ENCODE peak calls at places on chromosomes 11 and 22, in nine cellular contexts. G is left cardiac atrium; S is psoas muscle; Z is heart left ventricle; F is gastroesophageal sphincter; V is activated T-cell treated with anti-CD3 and anti-CD28 coated beads, Interleukin-2, amount 50 U/mL, for 72 hours; X is effector memory CD8-positive, alpha-beta T cell; O is Panc1; Y is activated naive CD8-positive, alpha-beta T cell treated with anti-CD3 and anti-CD28 coated beads, Interleukin-2, amount 10 ng/mL, durations not matched to agents 7 days and 5 days. E is an unnamed sample.

GRCh38 chr22:41557401-41558240 is 3.2 kb upstream of the CSDC2 start:
- ATAC-seq in G (peak), S (no peak), Z (peak), F (peak), V (peak), X (no peak), O (no peak), Y (no peak), E (peak)

GRCh38 chr11:111376453-111376871 is 2.6 kb downstream of the POU2AF1 start:
- ATAC-seq in G (no peak), S (no peak), Z (no peak), F (no peak), V (peak), X (no peak), O (no peak), Y (no peak), E (peak)

GRCh38 chr11:87832216-87832615 is 343.0 kb downstream of the RAB38 start:
- ATAC-seq in G (no peak), S (no peak), Z (no peak), F (no peak), V (no peak), X (no peak), O (no peak), Y (no peak), E (no peak)

GRCh38 chr22:27409299-27409698 is 392.3 kb downstream of the MN1 start:
- ATAC-seq in G (no peak), S (no peak), Z (peak), F (no peak), V (no peak), X (no peak), O (no peak), Y (no peak), E (no peak)

GRCh38 chr11:73753938-73754337 is 6.9 kb downstream of the RAB6A start:
- ATAC-seq in G (no peak), S (no peak), Z (no peak), F (no peak), V (no peak), X (no peak), O (no peak), Y (no peak), E (no peak)

GRCh38 chr11:78926633-78927347 is 352.1 kb upstream of the NARS2 start:
- ATAC-seq in G (no peak), S (no peak), Z (no peak), F (no peak), V (no peak), X (no peak), O (no peak), Y (no peak), E (no peak)

GRCh38 chr11:108873305-108873704 is 208.4 kb downstream of the DDX10 start:
- ATAC-seq in G (no peak), S (no peak), Z (no peak), F (no peak), V (no peak), X (no peak), O (no peak), Y (no peak), E (peak)

GRCh38 chr11:118924591-118925585 is 838 bp downstream of the BCL9L start:
- ATAC-seq in G (no peak), S (no peak), Z (no peak), F (no peak), V (no peak), X (no peak), O (no peak), Y (no peak), E (no peak)

GRCh38 chr11:69639843-69640242 is 1.1 kb upstream of the CCND1 start:
- ATAC-seq in G (no peak), S (no peak), Z (no peak), F (no peak), V (no peak), X (no peak), O (no peak), Y (no peak), E (no peak)

GRCh38 chr11:22089609-22090008 is 103.3 kb upstream of the ANO5 start:
- ATAC-seq in G (no peak), S (no peak), Z (no peak), F (no peak), V (no peak), X (no peak), O (no peak), Y (no peak), E (no peak)

E was measured in activated T-helper 17 cell treated with anti-CD3 and anti-CD28 coated beads, Interleukin-2, amount 50 U/mL, for 72 hours.